ENCODE peak calls at places on chromosomes 16 and 17, in seven cellular contexts. One of them, this sample, is unnamed.

GRCh38 chr16:20868890-20869289 is 31.3 kb downstream of the DCUN1D3 start:
- DNase-seq in endothelial cell of umbilical vein: peak; percentile 74
- DNase-seq in RWPE2: no peak
- DNase-seq in H9: no peak
- DNase-seq in adipocyte: no peak
- DNase-seq in GM23248: peak; percentile 68
- DNase-seq in OCI-LY7: no peak
- DNase-seq in this sample: peak; percentile 92

GRCh38 chr17:9829343-9829742 is 3.6 kb downstream of the GLP2R start:
- DNase-seq in endothelial cell of umbilical vein: no peak
- DNase-seq in RWPE2: no peak
- DNase-seq in H9: no peak
- DNase-seq in adipocyte: no peak
- DNase-seq in GM23248: no peak
- DNase-seq in OCI-LY7: no peak
- DNase-seq in this sample: no peak

GRCh38 chr16:72832640-72833039 is 215.3 kb downstream of the ZFHX3 start:
- DNase-seq in endothelial cell of umbilical vein: peak; percentile 78
- DNase-seq in RWPE2: no peak
- DNase-seq in H9: peak; percentile 83
- DNase-seq in adipocyte: peak; percentile 91
- DNase-seq in GM23248: peak; percentile 79
- DNase-seq in OCI-LY7: peak; percentile 55
- DNase-seq in this sample: peak; percentile 86

GRCh38 chr17:79114455-79115301 is 40.1 kb downstream of the ENGASE start:
- DNase-seq in endothelial cell of umbilical vein: no peak
- DNase-seq in RWPE2: no peak
- DNase-seq in H9: no peak
- DNase-seq in adipocyte: peak; percentile 28
- DNase-seq in GM23248: peak; percentile 28
- DNase-seq in OCI-LY7: no peak
- DNase-seq in this sample: peak; percentile 26

GRCh38 chr17:80141463-80142165 is 5.3 kb downstream of the EIF4A3 start:
- DNase-seq in endothelial cell of umbilical vein: no peak
- DNase-seq in RWPE2: no peak
- DNase-seq in H9: no peak
- DNase-seq in adipocyte: no peak
- DNase-seq in GM23248: no peak
- DNase-seq in OCI-LY7: no peak
- DNase-seq in this sample: no peak

GRCh38 chr17:52420555-52421078 is 262.1 kb upstream of the CA10 start:
- DNase-seq in endothelial cell of umbilical vein: no peak
- DNase-seq in RWPE2: no peak
- DNase-seq in H9: no peak
- DNase-seq in adipocyte: no peak
- DNase-seq in GM23248: no peak
- DNase-seq in OCI-LY7: no peak
- DNase-seq in this sample: no peak

GRCh38 chr16:66020061-66020460 is 346.4 kb upstream of the CDH5 start:
- DNase-seq in endothelial cell of umbilical vein: no peak
- DNase-seq in RWPE2: no peak
- DNase-seq in H9: no peak
- DNase-seq in adipocyte: no peak
- DNase-seq in GM23248: no peak
- DNase-seq in OCI-LY7: no peak
- DNase-seq in this sample: no peak

GRCh38 chr16:86092586-86093480 is 193.9 kb downstream of the IRF8 start:
- DNase-seq in endothelial cell of umbilical vein: no peak
- DNase-seq in RWPE2: peak; percentile 44
- DNase-seq in H9: no peak
- DNase-seq in adipocyte: no peak
- DNase-seq in GM23248: no peak
- DNase-seq in OCI-LY7: no peak
- DNase-seq in this sample: no peak

GRCh38 chr17:76378548-76379274 is 5.7 kb upstream of the SPHK1 start:
- DNase-seq in endothelial cell of umbilical vein: peak; percentile 44
- DNase-seq in RWPE2: peak; percentile 20
- DNase-seq in H9: no peak
- DNase-seq in adipocyte: no peak
- DNase-seq in GM23248: no peak
- DNase-seq in OCI-LY7: no peak
- DNase-seq in this sample: no peak

GRCh38 chr16:2897110-2897509 is 14.1 kb downstream of the FLYWCH2 start:
- DNase-seq in endothelial cell of umbilical vein: no peak
- DNase-seq in RWPE2: no peak
- DNase-seq in H9: no peak
- DNase-seq in adipocyte: no peak
- DNase-seq in GM23248: peak; percentile 51
- DNase-seq in OCI-LY7: peak; percentile 63
- DNase-seq in this sample: no peak

GRCh38 chr16:17469742-17470001 is 1.1 kb downstream of the XYLT1 start:
- DNase-seq in endothelial cell of umbilical vein: no peak
- DNase-seq in RWPE2: no peak
- DNase-seq in H9: no peak
- DNase-seq in adipocyte: no peak
- DNase-seq in GM23248: no peak
- DNase-seq in OCI-LY7: no peak
- DNase-seq in this sample: no peak
- H3K4me1 ChIP-seq in endothelial cell of umbilical vein: no peaks in the 10 kb centered on the region
- H3K4me1 ChIP-seq in RWPE2: peaks cover 4% of the 10 kb centered on the region
- H3K4me1 ChIP-seq in H9: peaks cover 17% of the 10 kb centered on the region
- H3K4me1 ChIP-seq in adipocyte: peaks cover 42% of the 10 kb centered on the region
- H3K4me1 ChIP-seq in GM23248: peaks cover 33% of the 10 kb centered on the region
- H3K4me1 ChIP-seq in OCI-LY7: peaks cover 50% of the 10 kb centered on the region
- H3K4me1 ChIP-seq in this sample: peaks cover 16% of the 10 kb centered on the region

GRCh38 chr16:4855804-4856203 is 8.5 kb downstream of the UBN1 start:
- DNase-seq in endothelial cell of umbilical vein: no peak
- DNase-seq in RWPE2: no peak
- DNase-seq in H9: no peak
- DNase-seq in adipocyte: no peak
- DNase-seq in GM23248: no peak
- DNase-seq in OCI-LY7: no peak
- DNase-seq in this sample: no peak
- H3K4me1 ChIP-seq in endothelial cell of umbilical vein: peaks cover 47% of the 10 kb centered on the region
- H3K4me1 ChIP-seq in RWPE2: peaks cover 12% of the 10 kb centered on the region
- H3K4me1 ChIP-seq in H9: no peaks in the 10 kb centered on the region
- H3K4me1 ChIP-seq in adipocyte: peaks cover 41% of the 10 kb centered on the region
- H3K4me1 ChIP-seq in GM23248: peaks cover 17% of the 10 kb centered on the region
- H3K4me1 ChIP-seq in OCI-LY7: peaks cover 3% of the 10 kb centered on the region
- H3K4me1 ChIP-seq in this sample: peaks cover 4% of the 10 kb centered on the region

DNA sequence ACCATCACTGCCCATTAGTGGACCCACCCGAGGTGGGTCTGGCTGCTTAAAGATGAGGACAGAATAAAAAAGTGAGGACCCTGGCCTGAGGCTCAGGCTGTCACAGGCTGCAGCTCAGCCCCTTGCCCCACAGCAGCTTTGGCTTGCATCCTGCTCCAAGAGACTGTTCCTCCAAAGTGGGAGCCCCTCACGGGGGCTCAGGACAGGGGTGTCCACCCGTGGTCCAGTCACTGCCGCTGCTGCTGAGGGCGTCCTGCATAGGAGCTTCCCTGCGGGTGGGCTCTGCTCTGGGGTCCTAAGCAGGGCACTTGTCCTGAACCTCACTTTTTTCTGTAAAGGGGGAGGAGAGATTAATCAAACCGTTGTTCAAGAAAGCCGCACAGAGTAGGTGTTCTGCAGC is 47.8 kb downstream of the SREBF1 start:
- DNase-seq in endothelial cell of umbilical vein: no peak
- DNase-seq in RWPE2: no peak
- DNase-seq in H9: no peak
- DNase-seq in adipocyte: no peak
- DNase-seq in GM23248: no peak
- DNase-seq in OCI-LY7: no peak
- DNase-seq in this sample: no peak
- H3K4me1 ChIP-seq in endothelial cell of umbilical vein: peaks cover 5% of the 10 kb centered on the region
- H3K4me1 ChIP-seq in RWPE2: peaks cover under 1% of the 10 kb centered on the region
- H3K4me1 ChIP-seq in H9: peaks cover 3% of the 10 kb centered on the region
- H3K4me1 ChIP-seq in adipocyte: peaks cover 6% of the 10 kb centered on the region
- H3K4me1 ChIP-seq in GM23248: peaks cover 4% of the 10 kb centered on the region
- H3K4me1 ChIP-seq in OCI-LY7: peaks cover 25% of the 10 kb centered on the region
- H3K4me1 ChIP-seq in this sample: peaks cover 62% of the 10 kb centered on the region

GRCh38 chr17:32692179-32692578 is 184.7 kb downstream of the MYO1D start:
- DNase-seq in endothelial cell of umbilical vein: no peak
- DNase-seq in RWPE2: no peak
- DNase-seq in H9: no peak
- DNase-seq in adipocyte: no peak
- DNase-seq in GM23248: no peak
- DNase-seq in OCI-LY7: no peak
- DNase-seq in this sample: no peak

GRCh38 chr17:32695864-32696263 is 181.1 kb downstream of the MYO1D start:
- DNase-seq in endothelial cell of umbilical vein: no peak
- DNase-seq in RWPE2: no peak
- DNase-seq in H9: no peak
- DNase-seq in adipocyte: no peak
- DNase-seq in GM23248: no peak
- DNase-seq in OCI-LY7: no peak
- DNase-seq in this sample: no peak

GRCh38 chr17:32696426-32696825 is 180.5 kb downstream of the MYO1D start:
- DNase-seq in endothelial cell of umbilical vein: no peak
- DNase-seq in RWPE2: no peak
- DNase-seq in H9: no peak
- DNase-seq in adipocyte: no peak
- DNase-seq in GM23248: no peak
- DNase-seq in OCI-LY7: no peak
- DNase-seq in this sample: no peak

GRCh38 chr17:32689348-32689747 is 187.6 kb downstream of the MYO1D start:
- DNase-seq in endothelial cell of umbilical vein: no peak
- DNase-seq in RWPE2: no peak
- DNase-seq in H9: no peak
- DNase-seq in adipocyte: no peak
- DNase-seq in GM23248: no peak
- DNase-seq in OCI-LY7: no peak
- DNase-seq in this sample: no peak

GRCh38 chr17:32693135-32693897 is 183.6 kb downstream of the MYO1D start:
- DNase-seq in endothelial cell of umbilical vein: no peak
- DNase-seq in RWPE2: no peak
- DNase-seq in H9: no peak
- DNase-seq in adipocyte: no peak
- DNase-seq in GM23248: no peak
- DNase-seq in OCI-LY7: no peak
- DNase-seq in this sample: no peak
- H3K4me1 ChIP-seq in endothelial cell of umbilical vein: peaks cover 3% of the 10 kb centered on the region
- H3K4me1 ChIP-seq in RWPE2: no peaks in the 10 kb centered on the region
- H3K4me1 ChIP-seq in H9: no peaks in the 10 kb centered on the region
- H3K4me1 ChIP-seq in adipocyte: no peaks in the 10 kb centered on the region
- H3K4me1 ChIP-seq in GM23248: peaks cover 5% of the 10 kb centered on the region
- H3K4me1 ChIP-seq in OCI-LY7: no peaks in the 10 kb centered on the region
- H3K4me1 ChIP-seq in this sample: no peaks in the 10 kb centered on the region

GRCh38 chr17:45221081-45221996 is at the start of gene FMNL1:
- DNase-seq in endothelial cell of umbilical vein: no peak
- DNase-seq in RWPE2: no peak
- DNase-seq in H9: no peak
- DNase-seq in adipocyte: peak; percentile 50
- DNase-seq in GM23248: peak; percentile 48
- DNase-seq in OCI-LY7: peak; percentile 81
- DNase-seq in this sample: peak; percentile 73
- H3K4me1 ChIP-seq in endothelial cell of umbilical vein: peaks cover 4% of the 10 kb centered on the region
- H3K4me1 ChIP-seq in RWPE2: peaks cover 20% of the 10 kb centered on the region
- H3K4me1 ChIP-seq in H9: no peaks in the 10 kb centered on the region
- H3K4me1 ChIP-seq in adipocyte: peaks cover 6% of the 10 kb centered on the region
- H3K4me1 ChIP-seq in GM23248: peaks cover 5% of the 10 kb centered on the region
- H3K4me1 ChIP-seq in OCI-LY7: peaks cover 45% of the 10 kb centered on the region
- H3K4me1 ChIP-seq in this sample: peaks cover 16% of the 10 kb centered on the region

GRCh38 chr16:57803413-57803990 is 1.2 kb upstream of the KIFC3 start:
- DNase-seq in endothelial cell of umbilical vein: no peak
- DNase-seq in RWPE2: no peak
- DNase-seq in H9: no peak
- DNase-seq in adipocyte: no peak
- DNase-seq in GM23248: no peak
- DNase-seq in OCI-LY7: no peak
- DNase-seq in this sample: peak; percentile 75

GRCh38 chr16:57804111-57804837 is 2.0 kb upstream of the KIFC3 start:
- DNase-seq in endothelial cell of umbilical vein: no peak
- DNase-seq in RWPE2: no peak
- DNase-seq in H9: no peak
- DNase-seq in adipocyte: peak; percentile 6
- DNase-seq in GM23248: peak; percentile 31
- DNase-seq in OCI-LY7: no peak
- DNase-seq in this sample: no peak

GRCh38 chr16:57802635-57803412 is 533 bp upstream of the KIFC3 start:
- DNase-seq in endothelial cell of umbilical vein: no peak
- DNase-seq in RWPE2: no peak
- DNase-seq in H9: peak; percentile 67
- DNase-seq in adipocyte: no peak
- DNase-seq in GM23248: no peak
- DNase-seq in OCI-LY7: no peak
- DNase-seq in this sample: peak; percentile 30

GRCh38 chr16:57807252-57807967 is 5.1 kb upstream of the KIFC3 start:
- DNase-seq in endothelial cell of umbilical vein: no peak
- DNase-seq in RWPE2: no peak
- DNase-seq in H9: no peak
- DNase-seq in adipocyte: no peak
- DNase-seq in GM23248: peak; percentile 58
- DNase-seq in OCI-LY7: no peak
- DNase-seq in this sample: no peak

GRCh38 chr16:57805176-57805575 is 2.9 kb upstream of the KIFC3 start:
- DNase-seq in endothelial cell of umbilical vein: no peak
- DNase-seq in RWPE2: no peak
- DNase-seq in H9: no peak
- DNase-seq in adipocyte: no peak
- DNase-seq in GM23248: no peak
- DNase-seq in OCI-LY7: no peak
- DNase-seq in this sample: no peak
- H3K4me1 ChIP-seq in endothelial cell of umbilical vein: peaks cover 32% of the 10 kb centered on the region
- H3K4me1 ChIP-seq in RWPE2: peaks cover 50% of the 10 kb centered on the region
- H3K4me1 ChIP-seq in H9: peaks cover 8% of the 10 kb centered on the region
- H3K4me1 ChIP-seq in adipocyte: peaks cover 43% of the 10 kb centered on the region
- H3K4me1 ChIP-seq in GM23248: peaks cover 50% of the 10 kb centered on the region
- H3K4me1 ChIP-seq in OCI-LY7: no peaks in the 10 kb centered on the region
- H3K4me1 ChIP-seq in this sample: peaks cover 20% of the 10 kb centered on the region

DNA sequence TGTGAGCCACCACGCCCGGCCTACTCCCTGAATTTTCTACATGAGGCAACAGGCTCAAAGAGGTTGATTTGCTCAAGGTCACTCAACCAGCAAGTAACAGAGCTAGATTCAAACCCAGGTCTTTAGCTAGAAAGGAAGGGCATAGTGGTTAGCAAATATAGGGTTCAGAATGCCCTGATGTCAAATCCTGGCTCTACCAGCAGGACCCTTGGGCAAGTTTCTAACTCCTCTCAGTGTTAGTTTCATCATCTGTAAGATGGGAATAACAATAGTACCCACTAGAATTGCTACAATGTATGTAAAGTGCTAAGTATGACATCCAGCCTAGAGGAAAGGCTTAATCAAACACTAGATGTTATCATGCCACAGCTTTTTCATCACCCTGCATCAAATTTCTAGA is 19.1 kb upstream of the CYB5B start:
- DNase-seq in endothelial cell of umbilical vein: no peak
- DNase-seq in RWPE2: no peak
- DNase-seq in H9: no peak
- DNase-seq in adipocyte: no peak
- DNase-seq in GM23248: no peak
- DNase-seq in OCI-LY7: no peak
- DNase-seq in this sample: no peak
- H3K4me1 ChIP-seq in endothelial cell of umbilical vein: peaks cover 34% of the 10 kb centered on the region
- H3K4me1 ChIP-seq in RWPE2: peaks cover 45% of the 10 kb centered on the region
- H3K4me1 ChIP-seq in H9: peaks cover 3% of the 10 kb centered on the region
- H3K4me1 ChIP-seq in adipocyte: peaks cover 30% of the 10 kb centered on the region
- H3K4me1 ChIP-seq in GM23248: peaks cover 17% of the 10 kb centered on the region
- H3K4me1 ChIP-seq in OCI-LY7: peaks cover 10% of the 10 kb centered on the region
- H3K4me1 ChIP-seq in this sample: peaks cover 5% of the 10 kb centered on the region

This sample was measured in heart right ventricle.